ENCODE peak calls at places on chromosome X, in six cellular contexts. B is gastrocnemius medialis, M is stomach, F is cardiac fibroblast, D is dorsolateral prefrontal cortex, I is ovary. L is an unnamed sample.
A peak's percentile ranks its signal among the peaks of the same experiment; 100 is the strongest.

GRCh38 chrX:120769576-120770341 is 105.9 kb downstream of the CT47B1 start:
- DNase-seq in B (no peak), M (no peak), F (peak; percentile 84), D (no peak), I (no peak), L (peak; percentile 91)

GRCh38 chrX:115940888-115941332 is 229.6 kb upstream of the AGTR2 start:
- DNase-seq in B (peak; percentile 19), M (peak; percentile 88), F (peak; percentile 7), D (peak; percentile 90), I (peak; percentile 85), L (peak; percentile 0)

GRCh38 chrX:82626978-82627377 is 881.1 kb upstream of the POU3F4 start:
- DNase-seq in B (no peak), M (no peak), F (no peak), D (no peak), I (no peak), L (no peak)

GRCh38 chrX:47101206-47101605 is 23.0 kb downstream of the RGN start:
- DNase-seq in B (no peak), M (no peak), F (no peak), D (no peak), I (no peak), L (no peak)

GRCh38 chrX:104270916-104271512 is 16.3 kb upstream of the ESX1 start:
- DNase-seq in B (peak; percentile 55), M (no peak), F (peak; percentile 45), D (peak; percentile 63), I (peak; percentile 34), L (peak; percentile 12)

GRCh38 chrX:112946227-112946626 is 105.6 kb upstream of the AMOT start:
- DNase-seq in B (peak; percentile 16), M (no peak), F (no peak), D (no peak), I (no peak), L (peak; percentile 14)

GRCh38 chrX:136115124-136115908 is 32.0 kb upstream of the FHL1 start:
- DNase-seq in B (no peak), M (no peak), F (peak; percentile 16), D (no peak), I (peak; percentile 28), L (peak; percentile 70)

GRCh38 chrX:13864264-13864663 is 47.4 kb upstream of the GPM6B start:
- DNase-seq in B (no peak), M (no peak), F (peak; percentile 61), D (no peak), I (no peak), L (no peak)

GRCh38 chrX:2965965-2966364 is 36.8 kb upstream of the ARSD start:
- DNase-seq in B (no peak), M (no peak), F (no peak), D (no peak), I (no peak), L (no peak)

GRCh38 chrX:44043496-44043895 is 70.3 kb upstream of the NDP start:
- DNase-seq in B (no peak), M (no peak), F (no peak), D (no peak), I (no peak), L (no peak)

GRCh38 chrX:84469226-84469625 is 33.0 kb downstream of the HDX start:
- DNase-seq in B (no peak), M (no peak), F (peak; percentile 22), D (no peak), I (no peak), L (no peak)

GRCh38 chrX:75781618-75782017 is 3.4 kb downstream of the MAGEE2 start:
- DNase-seq in B (no peak), M (no peak), F (no peak), D (peak; percentile 74), I (peak; percentile 28), L (no peak)

GRCh38 chrX:43756076-43756475 is 100.0 kb downstream of the MAOA start:
- DNase-seq in B (no peak), M (no peak), F (no peak), D (no peak), I (no peak), L (no peak)

GRCh38 chrX:81259714-81260395 is 58.0 kb downstream of the SH3BGRL start:
- DNase-seq in B (no peak), M (no peak), F (peak; percentile 19), D (no peak), I (no peak), L (peak; percentile 29)

GRCh38 chrX:136200466-136200865 is 50.7 kb downstream of the MAP7D3 start:
- DNase-seq in B (peak; percentile 46), M (no peak), F (peak; percentile 44), D (no peak), I (no peak), L (peak; percentile 61)

GRCh38 chrX:123869488-123869887 is 9.6 kb downstream of the XIAP start:
- DNase-seq in B (no peak), M (no peak), F (no peak), D (no peak), I (no peak), L (no peak)

GRCh38 chrX:93420635-93421034 is 252.7 kb downstream of the NAP1L3 start:
- DNase-seq in B (no peak), M (no peak), F (no peak), D (no peak), I (no peak), L (no peak)

GRCh38 chrX:48934581-48935331 is 15.9 kb upstream of the PIM2 start:
- DNase-seq in B (no peak), M (no peak), F (no peak), D (no peak), I (no peak), L (no peak)

GRCh38 chrX:84044051-84044450 is 143.9 kb downstream of the RPS6KA6 start:
- DNase-seq in B (no peak), M (no peak), F (no peak), D (no peak), I (no peak), L (no peak)

GRCh38 chrX:65127804-65128203 is 151.6 kb upstream of the ZC4H2 start:
- DNase-seq in B (no peak), M (no peak), F (no peak), D (no peak), I (no peak), L (peak; percentile 1)

GRCh38 chrX:152635941-152636340 is 1.8 kb upstream of the GABRQ start:
- DNase-seq in B (no peak), M (no peak), F (peak; percentile 74), D (peak; percentile 61), I (no peak), L (peak; percentile 61)

GRCh38 chrX:37594755-37595382 is 23.4 kb downstream of the LANCL3 start:
- DNase-seq in B (no peak), M (no peak), F (no peak), D (no peak), I (no peak), L (no peak)

GRCh38 chrX:136021903-136022302 is 36.7 kb downstream of the SLC9A6 start:
- DNase-seq in B (no peak), M (no peak), F (no peak), D (no peak), I (no peak), L (no peak)

GRCh38 chrX:20352935-20353336 is 86.2 kb upstream of the RPS6KA3 start:
- DNase-seq in B (no peak), M (no peak), F (no peak), D (no peak), I (no peak), L (no peak)

GRCh38 chrX:148134578-148134977 is 153.4 kb downstream of the FMR1NB start:
- DNase-seq in B (no peak), M (no peak), F (no peak), D (no peak), I (no peak), L (no peak)

GRCh38 chrX:72258174-72258573 is 18.9 kb downstream of the RPS4X start:
- DNase-seq in B (no peak), M (no peak), F (peak; percentile 68), D (no peak), I (no peak), L (peak; percentile 80)

GRCh38 chrX:111086521-111087127 is 9.4 kb upstream of the PAK3 start:
- DNase-seq in B (no peak), M (no peak), F (no peak), D (no peak), I (no peak), L (no peak)

GRCh38 chrX:131728295-131729145 is 184.6 kb downstream of the OR13H1 start:
- DNase-seq in B (no peak), M (peak; percentile 80), F (no peak), D (peak; percentile 84), I (peak; percentile 90), L (no peak)

GRCh38 chrX:69556094-69557011 is 52.2 kb downstream of the NALF2 start:
- DNase-seq in B (peak; percentile 45), M (no peak), F (peak; percentile 87), D (no peak), I (peak; percentile 59), L (no peak)

GRCh38 chrX:80817002-80817401 is 7.3 kb upstream of the BRWD3 start:
- DNase-seq in B (no peak), M (no peak), F (peak; percentile 36), D (no peak), I (no peak), L (peak; percentile 0)

GRCh38 chrX:11427082-11428033 is 134.1 kb downstream of the AMELX start:
- DNase-seq in B (peak; percentile 40), M (peak; percentile 43), F (peak; percentile 52), D (no peak), I (peak; percentile 75), L (no peak)

GRCh38 chrX:109199726-109200125 is 282.2 kb downstream of the GUCY2F start:
- DNase-seq in B (no peak), M (no peak), F (peak; percentile 44), D (no peak), I (no peak), L (peak; percentile 7)

GRCh38 chrX:134764202-134764785 is 106.0 kb upstream of the PLAC1 start:
- DNase-seq in B (no peak), M (no peak), F (no peak), D (no peak), I (no peak), L (no peak)

GRCh38 chrX:134760671-134761070 is 102.4 kb upstream of the PLAC1 start:
- DNase-seq in B (no peak), M (no peak), F (peak; percentile 31), D (no peak), I (no peak), L (no peak)

GRCh38 chrX:134758652-134759051 is 100.4 kb upstream of the PLAC1 start:
- DNase-seq in B (no peak), M (no peak), F (no peak), D (no peak), I (no peak), L (no peak)

GRCh38 chrX:134761788-134762187 is 103.5 kb upstream of the PLAC1 start:
- DNase-seq in B (no peak), M (no peak), F (no peak), D (no peak), I (no peak), L (no peak)
- TF ChIP-seq CTCF in B (no peak), M (no peak), F (peak; percentile 35), D (no peak), I (no peak), L (peak; percentile 50)

GRCh38 chrX:130654409-130654970 is 248.5 kb downstream of the ENOX2 start:
- DNase-seq in B (no peak), M (no peak), F (peak; percentile 6), D (no peak), I (no peak), L (peak; percentile 53)
- H3K4me3 ChIP-seq in B (no peak overlapping the region), M (no peak overlapping the region), F (no peak overlapping the region), D (no peak overlapping the region), I (no peak overlapping the region), L (no peak overlapping the region)

GRCh38 chrX:7828594-7828993 is 14.4 kb upstream of the VCX start:
- DNase-seq in B (no peak), M (no peak), F (no peak), D (no peak), I (no peak), L (no peak)
- TF ChIP-seq CTCF in B (no peak), M (no peak), F (no peak), D (no peak), I (no peak), L (no peak)

GRCh38 chrX:97616883-97617510 is 733.3 kb downstream of the RPA4 start:
- DNase-seq in B (no peak), M (no peak), F (peak; percentile 54), D (no peak), I (no peak), L (peak; percentile 40)
- H3K4me3 ChIP-seq in B (no peak overlapping the region), M (no peak overlapping the region), F (no peak overlapping the region), D (no peak overlapping the region), I (no peak overlapping the region), L (no peak overlapping the region)

L was measured in AG10803.